ENCODE peak calls at places on chromosomes 12 and 14, in four cellular contexts. One of them, this sample, is unnamed.
A peak's percentile ranks its signal among the peaks of the same experiment; 100 is the strongest.

GRCh38 chr12:27083861-27084271 is 1.5 kb upstream of the C12orf71 start:
- DNase-seq in mucosa of descending colon: no peak
- DNase-seq in cardiac muscle cell: no peak
- DNase-seq in SJSA1: peak; percentile 44
- DNase-seq in this sample: no peak

GRCh38 chr14:30277268-30277667 is 281.7 kb upstream of the G2E3 start:
- DNase-seq in SJSA1: no peak
- DNase-seq in cardiac muscle cell: no peak
- DNase-seq in mucosa of descending colon: no peak
- DNase-seq in this sample: no peak

GRCh38 chr12:96448287-96448686 is 41.1 kb upstream of the CFAP54 start:
- DNase-seq in cardiac muscle cell: no peak
- DNase-seq in SJSA1: peak; percentile 39
- DNase-seq in mucosa of descending colon: no peak
- DNase-seq in this sample: no peak

GRCh38 chr12:30358113-30358512 is 337.6 kb downstream of the IPO8 start:
- DNase-seq in mucosa of descending colon: no peak
- DNase-seq in SJSA1: no peak
- DNase-seq in cardiac muscle cell: peak; percentile 36
- DNase-seq in this sample: no peak

GRCh38 chr12:109873653-109874052 is 6.7 kb downstream of the GLTP start:
- DNase-seq in SJSA1: no peak
- DNase-seq in cardiac muscle cell: no peak
- DNase-seq in mucosa of descending colon: peak; percentile 43
- DNase-seq in this sample: no peak

GRCh38 chr14:68670344-68670725 is 122.5 kb downstream of the ZFP36L1 start:
- DNase-seq in mucosa of descending colon: no peak
- DNase-seq in SJSA1: no peak
- DNase-seq in cardiac muscle cell: no peak
- DNase-seq in this sample: no peak

GRCh38 chr12:93297032-93297431 is 80.7 kb upstream of the NUDT4 start:
- DNase-seq in mucosa of descending colon: no peak
- DNase-seq in cardiac muscle cell: no peak
- DNase-seq in SJSA1: no peak
- DNase-seq in this sample: no peak

GRCh38 chr14:24160499-24160849 is 591 bp upstream of the IRF9 start:
- DNase-seq in mucosa of descending colon: no peak
- DNase-seq in cardiac muscle cell: no peak
- DNase-seq in SJSA1: no peak
- DNase-seq in this sample: no peak

GRCh38 chr14:23751591-23751990 is 115.4 kb downstream of the DHRS2 start:
- DNase-seq in SJSA1: peak; percentile 11
- DNase-seq in mucosa of descending colon: no peak
- DNase-seq in cardiac muscle cell: no peak
- DNase-seq in this sample: no peak

GRCh38 chr12:67991158-67991557 is 1.9 kb downstream of the IFNG-AS1 start:
- DNase-seq in cardiac muscle cell: no peak
- DNase-seq in mucosa of descending colon: peak; percentile 5
- DNase-seq in SJSA1: no peak
- DNase-seq in this sample: no peak

GRCh38 chr12:124162151-124163110 is 132.5 kb upstream of the RFLNA start:
- DNase-seq in SJSA1: no peak
- DNase-seq in cardiac muscle cell: no peak
- DNase-seq in mucosa of descending colon: peak; percentile 66
- DNase-seq in this sample: no peak

GRCh38 chr14:104794099-104794498 is 1.4 kb downstream of the AKT1 start:
- DNase-seq in SJSA1: peak; percentile 36
- DNase-seq in mucosa of descending colon: peak; percentile 65
- DNase-seq in cardiac muscle cell: peak; percentile 82
- DNase-seq in this sample: no peak

GRCh38 chr12:89999699-90000505 is 291.3 kb upstream of the ATP2B1 start:
- DNase-seq in SJSA1: peak; percentile 42
- DNase-seq in cardiac muscle cell: no peak
- DNase-seq in mucosa of descending colon: no peak
- DNase-seq in this sample: no peak

GRCh38 chr14:101501341-101501740 is 60.0 kb upstream of the DIO3 start:
- DNase-seq in cardiac muscle cell: no peak
- DNase-seq in SJSA1: no peak
- DNase-seq in mucosa of descending colon: no peak
- DNase-seq in this sample: peak; percentile 28

GRCh38 chr12:66740257-66740656 is 61.4 kb upstream of the GRIP1 start:
- DNase-seq in mucosa of descending colon: no peak
- DNase-seq in SJSA1: no peak
- DNase-seq in cardiac muscle cell: no peak
- DNase-seq in this sample: no peak

GRCh38 chr12:75666980-75667359 is 155.6 kb upstream of the KRR1 start:
- DNase-seq in mucosa of descending colon: no peak
- DNase-seq in SJSA1: peak; percentile 23
- DNase-seq in cardiac muscle cell: no peak
- DNase-seq in this sample: no peak

GRCh38 chr12:91562476-91562875 is 379.9 kb upstream of the DCN start:
- DNase-seq in SJSA1: no peak
- DNase-seq in mucosa of descending colon: no peak
- DNase-seq in cardiac muscle cell: no peak
- DNase-seq in this sample: no peak

GRCh38 chr14:55297611-55298323 is 26.5 kb downstream of the FBXO34 start:
- DNase-seq in SJSA1: no peak
- DNase-seq in cardiac muscle cell: no peak
- DNase-seq in mucosa of descending colon: peak; percentile 84
- DNase-seq in this sample: no peak

GRCh38 chr14:103854822-103855733 is 7.7 kb upstream of the PPP1R13B start:
- DNase-seq in SJSA1: no peak
- DNase-seq in cardiac muscle cell: peak; percentile 55
- DNase-seq in mucosa of descending colon: peak; percentile 58
- DNase-seq in this sample: peak; percentile 80

GRCh38 chr12:114918535-114919233 is 234.7 kb upstream of the TBX3 start:
- DNase-seq in cardiac muscle cell: no peak
- DNase-seq in mucosa of descending colon: peak; percentile 68
- DNase-seq in SJSA1: peak; percentile 73
- DNase-seq in this sample: no peak

GRCh38 chr12:122366685-122367475 is 55.6 kb downstream of the CLIP1 start:
- DNase-seq in cardiac muscle cell: no peak
- DNase-seq in mucosa of descending colon: peak; percentile 23
- DNase-seq in SJSA1: peak; percentile 86
- DNase-seq in this sample: no peak

GRCh38 chr12:7609051-7609450 is 56.7 kb downstream of the APOBEC1 start:
- DNase-seq in cardiac muscle cell: no peak
- DNase-seq in mucosa of descending colon: no peak
- DNase-seq in SJSA1: no peak
- DNase-seq in this sample: no peak

GRCh38 chr14:31336646-31337045 is 83.7 kb downstream of the HEATR5A start:
- DNase-seq in SJSA1: no peak
- DNase-seq in cardiac muscle cell: no peak
- DNase-seq in mucosa of descending colon: no peak
- DNase-seq in this sample: no peak

GRCh38 chr14:100844082-100844408 is 18.1 kb downstream of the MEG3 start:
- DNase-seq in cardiac muscle cell: no peak
- DNase-seq in mucosa of descending colon: no peak
- DNase-seq in SJSA1: no peak
- DNase-seq in this sample: no peak

GRCh38 chr12:88036368-88036965 is 7.3 kb upstream of the C12orf50 start:
- DNase-seq in cardiac muscle cell: no peak
- DNase-seq in SJSA1: no peak
- DNase-seq in mucosa of descending colon: peak; percentile 8
- DNase-seq in this sample: no peak

GRCh38 chr14:43198465-43198864 is 1308.6 kb downstream of the FSCB start:
- DNase-seq in mucosa of descending colon: no peak
- DNase-seq in cardiac muscle cell: no peak
- DNase-seq in SJSA1: no peak
- DNase-seq in this sample: no peak
- H3K4me3 ChIP-seq in mucosa of descending colon: no peak overlapping the region
- H3K4me3 ChIP-seq in cardiac muscle cell: no peak overlapping the region
- H3K4me3 ChIP-seq in SJSA1: no peak overlapping the region
- H3K4me3 ChIP-seq in this sample: no peak overlapping the region

DNA sequence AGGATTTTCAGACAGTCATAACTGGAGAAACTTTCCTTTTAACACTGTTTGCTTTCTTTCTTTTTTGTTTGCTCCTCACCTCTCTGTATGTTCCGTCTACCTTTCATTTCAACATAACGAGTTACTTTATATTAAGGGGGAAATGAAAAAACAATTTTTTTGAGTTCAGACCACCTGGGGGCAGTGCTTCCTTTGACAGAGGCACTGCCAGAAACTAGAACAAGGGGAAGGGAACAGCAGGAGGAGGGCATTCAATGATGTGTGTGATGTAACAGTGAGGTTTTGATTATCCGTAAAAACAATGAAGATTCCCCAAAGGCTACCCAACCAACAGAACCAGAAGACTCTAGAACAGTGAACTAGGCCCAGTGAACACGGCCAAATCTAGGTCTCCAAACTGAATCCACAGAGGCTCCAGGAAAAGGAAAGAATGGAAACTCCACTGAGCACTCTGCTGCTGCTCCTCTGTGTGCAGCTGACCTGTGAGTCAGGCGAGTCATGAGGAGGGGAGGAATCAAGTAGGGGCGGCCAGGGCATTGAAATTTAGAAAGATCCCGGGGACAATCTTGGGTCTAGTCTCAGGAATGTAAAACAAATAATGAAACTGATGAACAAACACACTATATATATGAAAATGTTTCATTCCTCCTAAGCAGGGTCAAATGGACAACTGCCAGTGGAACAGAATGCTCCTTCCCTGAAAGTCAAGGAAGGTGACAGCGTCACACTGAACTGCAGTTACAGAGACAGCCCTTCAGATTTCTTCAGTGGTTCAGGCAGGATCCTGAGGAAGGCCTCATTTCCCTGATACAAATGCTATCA is 323.5 kb downstream of the DAD1 start:
- DNase-seq in mucosa of descending colon: peak; percentile 4
- DNase-seq in SJSA1: no peak
- DNase-seq in cardiac muscle cell: no peak
- DNase-seq in this sample: no peak
- H3K4me1 ChIP-seq in mucosa of descending colon: peaks cover 4% of the 10 kb centered on the region
- H3K4me1 ChIP-seq in SJSA1: no peaks in the 10 kb centered on the region
- H3K4me1 ChIP-seq in cardiac muscle cell: no peaks in the 10 kb centered on the region
- H3K4me1 ChIP-seq in this sample: peaks cover 54% of the 10 kb centered on the region

GRCh38 chr14:63713765-63714164 is 14.1 kb downstream of the SGPP1 start:
- DNase-seq in cardiac muscle cell: no peak
- DNase-seq in mucosa of descending colon: no peak
- DNase-seq in SJSA1: no peak
- DNase-seq in this sample: no peak
- H3K4me3 ChIP-seq in cardiac muscle cell: no peak overlapping the region
- H3K4me3 ChIP-seq in mucosa of descending colon: no peak overlapping the region
- H3K4me3 ChIP-seq in SJSA1: no peak overlapping the region
- H3K4me3 ChIP-seq in this sample: no peak overlapping the region

DNA sequence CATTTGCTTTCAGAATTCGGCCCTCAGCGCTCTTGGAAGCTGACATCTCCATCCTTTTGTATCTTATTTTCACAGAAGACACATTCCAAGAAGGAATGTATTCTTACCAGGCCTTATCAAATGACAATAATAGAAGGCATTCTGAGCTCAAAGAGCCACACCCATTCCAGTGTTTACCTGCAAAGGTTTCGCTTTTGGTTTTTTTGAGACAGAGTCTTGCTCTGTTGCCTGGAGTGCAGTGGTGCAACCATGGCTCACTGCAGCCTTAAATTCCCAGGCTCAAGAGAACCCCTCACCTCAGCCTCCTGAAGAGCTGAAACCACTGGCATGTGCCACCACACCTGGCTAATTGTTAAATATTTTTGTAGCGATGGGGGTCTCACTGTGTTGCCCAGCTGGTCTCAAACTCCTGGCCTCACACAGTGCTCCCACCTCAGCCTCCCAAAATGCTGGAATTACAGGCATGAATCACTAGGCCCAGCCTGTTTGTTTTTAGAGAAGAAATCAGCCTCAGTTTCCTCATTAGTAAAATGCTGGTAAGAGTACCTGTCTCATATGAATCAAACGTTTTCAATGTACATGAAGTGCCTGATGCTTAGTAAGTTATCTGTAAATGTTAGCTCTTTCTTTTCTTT is 69.2 kb downstream of the SLC6A12 start:
- DNase-seq in mucosa of descending colon: peak; percentile 49
- DNase-seq in cardiac muscle cell: no peak
- DNase-seq in SJSA1: no peak
- DNase-seq in this sample: no peak
- H3K4me1 ChIP-seq in mucosa of descending colon: peaks cover 10% of the 10 kb centered on the region
- H3K4me1 ChIP-seq in cardiac muscle cell: peaks cover 12% of the 10 kb centered on the region
- H3K4me1 ChIP-seq in SJSA1: no peaks in the 10 kb centered on the region
- H3K4me1 ChIP-seq in this sample: peaks cover 19% of the 10 kb centered on the region

This sample was measured in RWPE2.